ENCODE peak calls at places on chromosomes 7 and 10, in four cellular contexts. One of them, this sample, is unnamed.

GRCh38 chr10:4545077-4545476 is 280.9 kb upstream of the AKR1E2 start:
- DNase-seq in amniotic stem cell: no peak
- DNase-seq in GM20000: no peak
- DNase-seq in CD8-positive, alpha-beta T cell: no peak
- DNase-seq in this sample: no peak

GRCh38 chr10:45058580-45058979 is 57.9 kb downstream of the ZNF22 start:
- DNase-seq in amniotic stem cell: no peak
- DNase-seq in GM20000: no peak
- DNase-seq in CD8-positive, alpha-beta T cell: no peak
- DNase-seq in this sample: peak

GRCh38 chr10:33211123-33211878 is 123.2 kb downstream of the NRP1 start:
- DNase-seq in amniotic stem cell: peak
- DNase-seq in GM20000: no peak
- DNase-seq in CD8-positive, alpha-beta T cell: peak
- DNase-seq in this sample: no peak

GRCh38 chr7:5766321-5766761 is 15.1 kb downstream of the RNF216 start:
- DNase-seq in amniotic stem cell: peak
- DNase-seq in GM20000: no peak
- DNase-seq in CD8-positive, alpha-beta T cell: no peak
- DNase-seq in this sample: no peak

GRCh38 chr7:129796186-129796775 is 156.5 kb downstream of the UBE2H start:
- DNase-seq in amniotic stem cell: no peak
- DNase-seq in GM20000: no peak
- DNase-seq in CD8-positive, alpha-beta T cell: no peak
- DNase-seq in this sample: no peak

GRCh38 chr7:36723951-36724664 is at the start of gene AOAH:
- DNase-seq in amniotic stem cell: no peak
- DNase-seq in GM20000: peak
- DNase-seq in CD8-positive, alpha-beta T cell: peak
- DNase-seq in this sample: peak

GRCh38 chr7:73768661-73769480 is 1.2 kb downstream of the CLDN3 start:
- DNase-seq in amniotic stem cell: no peak
- DNase-seq in GM20000: no peak
- DNase-seq in CD8-positive, alpha-beta T cell: no peak
- DNase-seq in this sample: no peak

GRCh38 chr10:102665904-102666509 is 21.7 kb downstream of the TRIM8 start:
- DNase-seq in amniotic stem cell: no peak
- DNase-seq in GM20000: no peak
- DNase-seq in CD8-positive, alpha-beta T cell: no peak
- DNase-seq in this sample: no peak

GRCh38 chr10:59025981-59026730 is 150.3 kb upstream of the PHYHIPL start:
- DNase-seq in amniotic stem cell: no peak
- DNase-seq in GM20000: no peak
- DNase-seq in CD8-positive, alpha-beta T cell: no peak
- DNase-seq in this sample: no peak

GRCh38 chr7:17140421-17140820 is 158.0 kb upstream of the AHR start:
- DNase-seq in amniotic stem cell: no peak
- DNase-seq in GM20000: no peak
- DNase-seq in CD8-positive, alpha-beta T cell: no peak
- DNase-seq in this sample: no peak

GRCh38 chr7:27184342-27185012 is 555 bp downstream of the HOXA11 start:
- DNase-seq in amniotic stem cell: no peak
- DNase-seq in GM20000: no peak
- DNase-seq in CD8-positive, alpha-beta T cell: no peak
- DNase-seq in this sample: peak

This sample was measured in NB4.